ENCODE peak calls at places on chromosomes 3 and 15, in five cellular contexts. C is HepG2, H is sigmoid colon, X is A549, I is esophagus muscularis mucosa. B is an unnamed sample.

GRCh38 chr15:50633653-50634052 is 52.9 kb downstream of the TRPM7 start:
- DNase-seq in C (no peak), H (no peak), X (no peak), I (no peak), B (no peak)

GRCh38 chr3:152779649-152780048 is 55.3 kb upstream of the P2RY1 start:
- DNase-seq in C (no peak), H (no peak), X (no peak), I (no peak), B (no peak)

GRCh38 chr3:14303336-14304100 is 98.9 kb upstream of the SLC6A6 start:
- DNase-seq in C (no peak), H (no peak), X (no peak), I (no peak), B (no peak)

GRCh38 chr3:151086484-151087456 is 1.3 kb downstream of the MED12L start:
- DNase-seq in C (peak), H (peak), X (peak), I (no peak), B (peak)

GRCh38 chr15:54884312-54884711 is 312.4 kb downstream of the RSL24D1 start:
- DNase-seq in C (no peak), H (no peak), X (no peak), I (no peak), B (no peak)

GRCh38 chr15:85097706-85098105 is 116.0 kb downstream of the PDE8A start:
- DNase-seq in C (no peak), H (no peak), X (peak), I (no peak), B (no peak)

GRCh38 chr3:187702507-187703033 is at the start of gene RTP2:
- DNase-seq in C (no peak), H (no peak), X (no peak), I (no peak), B (no peak)

GRCh38 chr3:113532698-113533533 is 561 bp downstream of the SIDT1 start:
- DNase-seq in C (no peak), H (no peak), X (peak), I (no peak), B (peak)

GRCh38 chr3:81154611-81155143 is 606.8 kb downstream of the GBE1 start:
- DNase-seq in C (no peak), H (no peak), X (no peak), I (no peak), B (no peak)

GRCh38 chr3:99751649-99752048 is 66.0 kb upstream of the CMSS1 start:
- DNase-seq in C (no peak), H (no peak), X (no peak), I (no peak), B (no peak)

GRCh38 chr3:160440687-160441086 is 8.9 kb downstream of the TRIM59 start:
- DNase-seq in C (no peak), H (no peak), X (no peak), I (no peak), B (no peak)

GRCh38 chr3:115350606-115351005 is 203.5 kb upstream of the ZBTB20 start:
- DNase-seq in C (no peak), H (no peak), X (no peak), I (no peak), B (no peak)

GRCh38 chr3:41716391-41716910 is 245.5 kb downstream of the ULK4 start:
- DNase-seq in C (no peak), H (no peak), X (no peak), I (no peak), B (no peak)

GRCh38 chr3:45545476-45545875 is 49.1 kb upstream of the LIMD1 start:
- DNase-seq in C (peak), H (peak), X (peak), I (no peak), B (no peak)

GRCh38 chr3:155676252-155676981 is 68.5 kb downstream of the PLCH1 start:
- DNase-seq in C (no peak), H (no peak), X (peak), I (no peak), B (peak)

GRCh38 chr3:25592510-25592968 is 72.2 kb downstream of the TOP2B start:
- DNase-seq in C (peak), H (peak), X (peak), I (no peak), B (no peak)

GRCh38 chr15:42385206-42385979 is 26.1 kb downstream of the CAPN3 start:
- DNase-seq in C (peak), H (no peak), X (peak), I (no peak), B (no peak)

GRCh38 chr3:38552364-38552763 is 56.2 kb downstream of the EXOG start:
- DNase-seq in C (no peak), H (no peak), X (no peak), I (no peak), B (no peak)

GRCh38 chr15:56038015-56038414 is 44.6 kb upstream of the NEDD4 start:
- DNase-seq in C (no peak), H (no peak), X (no peak), I (no peak), B (no peak)

GRCh38 chr15:40092416-40093223 is 16.1 kb downstream of the BMF start:
- DNase-seq in C (peak), H (peak), X (no peak), I (peak), B (peak)

GRCh38 chr3:192842711-192843436 is 74.8 kb downstream of the MB21D2 start:
- DNase-seq in C (no peak), H (no peak), X (no peak), I (no peak), B (no peak)

GRCh38 chr3:132231633-132232032 is 85.6 kb upstream of the ACP3 start:
- DNase-seq in C (no peak), H (no peak), X (peak), I (no peak), B (no peak)

GRCh38 chr3:48966876-48967361 is 23.1 kb upstream of the P4HTM start:
- DNase-seq in C (no peak), H (no peak), X (no peak), I (no peak), B (peak)

GRCh38 chr3:71397046-71397445 is 186.5 kb downstream of the FOXP1 start:
- DNase-seq in C (peak), H (no peak), X (peak), I (no peak), B (no peak)

GRCh38 chr15:30923429-30923828 is 19.7 kb downstream of the FAN1 start:
- DNase-seq in C (no peak), H (no peak), X (no peak), I (no peak), B (peak)

GRCh38 chr3:181711325-181712135 is at the start of gene SOX2:
- DNase-seq in C (peak), H (peak), X (peak), I (peak), B (peak)

GRCh38 chr3:114827495-114827894 is 319.6 kb downstream of the ZBTB20 start:
- DNase-seq in C (peak), H (no peak), X (peak), I (no peak), B (no peak)

GRCh38 chr3:9749663-9750555 is at the start of gene OGG1:
- DNase-seq in C (peak), H (peak), X (peak), I (peak), B (peak)
- TF ChIP-seq POLR2A in C (peak), H (no peak), X (peak), I (no peak), B (peak)

DNA sequence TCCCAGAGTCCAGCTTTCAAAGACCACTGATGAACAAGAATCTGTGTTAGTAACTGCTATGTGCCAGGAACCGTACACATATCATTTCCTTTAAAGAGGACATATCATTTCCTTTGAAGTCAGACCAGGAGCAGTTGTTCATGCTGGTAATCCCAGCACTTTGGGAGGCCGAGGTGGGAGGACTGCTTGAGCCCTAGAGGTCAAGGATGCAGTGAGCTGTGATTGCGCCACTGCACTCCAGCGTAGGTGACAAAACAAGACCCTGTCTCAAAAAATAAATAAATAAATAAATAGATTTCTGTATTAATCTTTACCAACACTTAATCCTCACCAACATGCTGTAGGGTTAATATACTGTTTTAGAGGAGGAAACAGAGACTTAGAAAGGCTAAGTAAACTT is 23.9 kb upstream of the CDV3 start:
- DNase-seq in C (no peak), H (no peak), X (no peak), I (no peak), B (no peak)
- H3K4me3 ChIP-seq in C (no peak), H (no peak), X (no peak), I (no peak), B (no peak)

GRCh38 chr15:100372695-100373036 is 30.9 kb upstream of the ADAMTS17 start:
- DNase-seq in C (no peak), H (no peak), X (no peak), I (no peak), B (no peak)

GRCh38 chr15:100373942-100374341 is 32.2 kb upstream of the ADAMTS17 start:
- DNase-seq in C (no peak), H (no peak), X (no peak), I (no peak), B (no peak)

GRCh38 chr15:100373037-100373896 is 31.5 kb upstream of the ADAMTS17 start:
- DNase-seq in C (no peak), H (no peak), X (no peak), I (no peak), B (no peak)
- TF ChIP-seq EP300 in C (no peak), H (no peak), X (no peak), I (no peak), B (no peak)

DNA sequence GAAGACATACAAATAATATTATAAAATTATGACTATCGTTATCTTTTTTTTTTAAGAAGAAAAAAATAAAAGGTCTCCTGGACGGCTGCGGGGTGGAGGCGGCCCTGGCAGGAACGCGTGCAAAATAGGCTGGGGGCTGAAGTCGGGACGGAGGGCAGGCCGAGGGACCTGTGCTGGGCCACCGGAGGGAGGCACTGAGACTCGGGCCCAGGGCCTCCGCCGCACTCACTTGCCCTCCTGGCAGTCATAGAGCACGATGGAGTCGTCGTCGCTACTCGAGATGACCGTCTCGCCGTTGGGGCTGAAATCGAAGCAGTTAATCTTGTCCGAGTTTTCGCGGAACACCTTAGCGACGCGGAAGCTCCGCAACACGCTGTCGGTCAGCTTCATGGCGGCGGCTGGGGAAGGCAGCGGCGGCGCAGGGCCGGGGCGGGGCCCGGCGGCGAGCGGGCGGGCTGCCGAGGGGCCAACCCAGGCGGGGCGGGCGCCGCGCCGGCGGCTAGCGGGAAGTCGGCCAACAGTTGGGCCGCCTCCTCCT is 408 bp downstream of the WDR82 start:
- DNase-seq in C (no peak), H (peak), X (peak), I (peak), B (peak)
- TF ChIP-seq POLR2A in C (peak), H (no peak), X (no peak), I (no peak), B (no peak)

DNA sequence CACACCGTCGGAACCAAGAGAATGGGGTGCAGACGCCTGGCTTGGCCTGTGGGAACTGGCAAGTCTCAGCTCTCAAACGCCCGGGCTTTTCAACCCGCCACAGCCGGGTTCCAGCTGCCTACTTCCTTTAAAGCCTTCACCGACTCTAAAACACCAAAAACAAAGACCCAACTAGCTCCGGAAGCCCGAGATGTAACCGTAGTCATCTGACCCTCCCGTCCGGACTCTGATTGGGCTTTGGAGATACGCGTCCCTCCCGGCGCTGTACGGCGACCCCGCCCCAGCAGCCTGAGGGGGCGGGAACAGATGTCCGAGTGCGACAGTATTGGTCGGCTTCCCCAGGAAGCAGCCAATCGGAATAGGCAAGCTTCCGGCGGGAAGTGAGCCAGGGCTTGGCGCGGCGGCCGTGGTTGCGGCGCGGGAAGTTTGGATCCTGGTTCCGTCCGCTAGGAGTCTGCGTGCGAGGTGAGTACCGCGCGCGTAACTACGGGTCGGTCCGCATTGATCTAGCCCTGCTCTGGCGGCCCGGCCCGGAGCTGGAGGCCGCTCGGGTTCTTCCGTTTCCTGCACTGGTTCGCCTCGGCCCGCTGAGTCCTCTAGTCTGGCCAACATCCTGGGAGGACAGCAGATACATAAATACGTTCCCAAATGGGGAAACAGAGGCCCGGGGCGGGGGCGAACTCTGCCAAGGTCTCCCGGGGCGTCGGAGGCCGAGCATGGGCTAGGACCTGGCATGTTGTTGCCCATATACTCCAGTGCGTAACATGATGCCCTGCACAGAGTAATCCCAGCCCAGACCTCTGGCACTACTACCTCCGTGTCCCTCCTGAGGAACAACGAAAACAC is at the start of gene BLM:
- DNase-seq in C (peak), H (peak), X (peak), I (peak), B (peak)
- H3K4me3 ChIP-seq in C (peak), H (peak), X (peak), I (peak), B (peak)

B was measured in upper lobe of left lung.